ENCODE peak calls at places on chromosomes 1 and 21, in ten cellular contexts. One of them, this sample, is unnamed.

GRCh38 chr1:41868241-41868953 is 50.3 kb downstream of the HIVEP3 start:
- DNase-seq in OCI-LY7: peak; percentile 34
- DNase-seq in HS-5: no peak
- DNase-seq in cardiac fibroblast: no peak
- DNase-seq in NCI-H748 treated with DMSO at 0.1 percent for 48 hours: no peak
- DNase-seq in activated CD4-positive, alpha-beta T cell treated with anti-CD3 and anti-CD28 coated beads for 24 hours: no peak
- DNase-seq in MCF 10A: peak; percentile 17
- DNase-seq in naive thymus-derived CD8-positive, alpha-beta T cell: no peak
- DNase-seq in posterior cingulate gyrus: no peak
- DNase-seq in IMR-90: no peak
- DNase-seq in this sample: no peak

GRCh38 chr21:21712761-21713558 is 714.8 kb downstream of the NCAM2 start:
- DNase-seq in OCI-LY7: no peak
- DNase-seq in HS-5: no peak
- DNase-seq in cardiac fibroblast: peak; percentile 79
- DNase-seq in NCI-H748 treated with DMSO at 0.1 percent for 48 hours: no peak
- DNase-seq in activated CD4-positive, alpha-beta T cell treated with anti-CD3 and anti-CD28 coated beads for 24 hours: no peak
- DNase-seq in MCF 10A: peak; percentile 53
- DNase-seq in naive thymus-derived CD8-positive, alpha-beta T cell: no peak
- DNase-seq in posterior cingulate gyrus: no peak
- DNase-seq in IMR-90: peak; percentile 62
- DNase-seq in this sample: no peak

GRCh38 chr1:55836086-55836485 is 620.9 kb upstream of the USP24 start:
- DNase-seq in OCI-LY7: no peak
- DNase-seq in HS-5: no peak
- DNase-seq in cardiac fibroblast: no peak
- DNase-seq in NCI-H748 treated with DMSO at 0.1 percent for 48 hours: peak; percentile 56
- DNase-seq in activated CD4-positive, alpha-beta T cell treated with anti-CD3 and anti-CD28 coated beads for 24 hours: no peak
- DNase-seq in MCF 10A: no peak
- DNase-seq in naive thymus-derived CD8-positive, alpha-beta T cell: no peak
- DNase-seq in posterior cingulate gyrus: no peak
- DNase-seq in IMR-90: no peak
- DNase-seq in this sample: no peak

GRCh38 chr1:167166703-167167100 is 54.0 kb upstream of the POU2F1 start:
- DNase-seq in OCI-LY7: no peak
- DNase-seq in HS-5: no peak
- DNase-seq in cardiac fibroblast: no peak
- DNase-seq in NCI-H748 treated with DMSO at 0.1 percent for 48 hours: no peak
- DNase-seq in activated CD4-positive, alpha-beta T cell treated with anti-CD3 and anti-CD28 coated beads for 24 hours: no peak
- DNase-seq in MCF 10A: no peak
- DNase-seq in naive thymus-derived CD8-positive, alpha-beta T cell: no peak
- DNase-seq in posterior cingulate gyrus: no peak
- DNase-seq in IMR-90: no peak
- DNase-seq in this sample: no peak

GRCh38 chr1:57411262-57411661 is 12.6 kb downstream of the DAB1 start:
- DNase-seq in OCI-LY7: no peak
- DNase-seq in HS-5: peak; percentile 28
- DNase-seq in cardiac fibroblast: peak; percentile 30
- DNase-seq in NCI-H748 treated with DMSO at 0.1 percent for 48 hours: no peak
- DNase-seq in activated CD4-positive, alpha-beta T cell treated with anti-CD3 and anti-CD28 coated beads for 24 hours: no peak
- DNase-seq in MCF 10A: peak; percentile 93
- DNase-seq in naive thymus-derived CD8-positive, alpha-beta T cell: no peak
- DNase-seq in posterior cingulate gyrus: no peak
- DNase-seq in IMR-90: peak; percentile 31
- DNase-seq in this sample: no peak

GRCh38 chr1:206117151-206117948 is at the start of gene AVPR1B:
- DNase-seq in OCI-LY7: no peak
- DNase-seq in HS-5: no peak
- DNase-seq in cardiac fibroblast: peak; percentile 44
- DNase-seq in NCI-H748 treated with DMSO at 0.1 percent for 48 hours: peak; percentile 29
- DNase-seq in activated CD4-positive, alpha-beta T cell treated with anti-CD3 and anti-CD28 coated beads for 24 hours: no peak
- DNase-seq in MCF 10A: no peak
- DNase-seq in naive thymus-derived CD8-positive, alpha-beta T cell: no peak
- DNase-seq in posterior cingulate gyrus: peak; percentile 52
- DNase-seq in IMR-90: peak; percentile 15
- DNase-seq in this sample: peak; percentile 6

GRCh38 chr1:39671793-39672550 is at the start of gene NT5C1A:
- DNase-seq in OCI-LY7: no peak
- DNase-seq in HS-5: no peak
- DNase-seq in cardiac fibroblast: no peak
- DNase-seq in NCI-H748 treated with DMSO at 0.1 percent for 48 hours: no peak
- DNase-seq in activated CD4-positive, alpha-beta T cell treated with anti-CD3 and anti-CD28 coated beads for 24 hours: no peak
- DNase-seq in MCF 10A: no peak
- DNase-seq in naive thymus-derived CD8-positive, alpha-beta T cell: peak; percentile 38
- DNase-seq in posterior cingulate gyrus: peak; percentile 56
- DNase-seq in IMR-90: no peak
- DNase-seq in this sample: no peak

GRCh38 chr1:202068596-202068995 is 54.1 kb upstream of the GPR37L1 start:
- DNase-seq in OCI-LY7: no peak
- DNase-seq in HS-5: no peak
- DNase-seq in cardiac fibroblast: no peak
- DNase-seq in NCI-H748 treated with DMSO at 0.1 percent for 48 hours: no peak
- DNase-seq in activated CD4-positive, alpha-beta T cell treated with anti-CD3 and anti-CD28 coated beads for 24 hours: no peak
- DNase-seq in MCF 10A: no peak
- DNase-seq in naive thymus-derived CD8-positive, alpha-beta T cell: no peak
- DNase-seq in posterior cingulate gyrus: no peak
- DNase-seq in IMR-90: no peak
- DNase-seq in this sample: no peak

This sample was measured in occipital lobe.